ENCODE peak calls at places on chromosomes 2 and 18, in five cellular contexts. One of them, this sample, is unnamed.

GRCh38 chr2:241770185-241770935 is 6.3 kb upstream of the GAL3ST2 start:
- DNase-seq in substantia nigra: no peak
- DNase-seq in fibroblast of lung: no peak
- DNase-seq in NCI-H524: no peak
- DNase-seq in ACHN: no peak
- DNase-seq in this sample: no peak

GRCh38 chr2:158101384-158101926 is at the start of gene UPP2:
- DNase-seq in fibroblast of lung: no peak
- DNase-seq in ACHN: no peak
- DNase-seq in substantia nigra: no peak
- DNase-seq in NCI-H524: no peak
- DNase-seq in this sample: no peak

GRCh38 chr2:69306897-69307695 is 79.9 kb downstream of the GFPT1 start:
- DNase-seq in NCI-H524: peak; percentile 73
- DNase-seq in substantia nigra: no peak
- DNase-seq in fibroblast of lung: peak; percentile 79
- DNase-seq in ACHN: peak; percentile 86
- DNase-seq in this sample: peak; percentile 69

GRCh38 chr2:15964936-15965563 is 24.7 kb downstream of the MYCN start:
- DNase-seq in fibroblast of lung: no peak
- DNase-seq in NCI-H524: peak; percentile 26
- DNase-seq in ACHN: no peak
- DNase-seq in substantia nigra: no peak
- DNase-seq in this sample: no peak

GRCh38 chr2:151200844-151201243 is 60.8 kb downstream of the RBM43 start:
- DNase-seq in ACHN: no peak
- DNase-seq in NCI-H524: no peak
- DNase-seq in fibroblast of lung: no peak
- DNase-seq in substantia nigra: no peak
- DNase-seq in this sample: no peak

GRCh38 chr2:133434962-133435668 is 133.1 kb downstream of the NCKAP5 start:
- DNase-seq in ACHN: peak; percentile 54
- DNase-seq in NCI-H524: peak; percentile 98
- DNase-seq in fibroblast of lung: no peak
- DNase-seq in substantia nigra: no peak
- DNase-seq in this sample: no peak

GRCh38 chr2:169136885-169137534 is 67.6 kb downstream of the DHRS9 start:
- DNase-seq in ACHN: no peak
- DNase-seq in substantia nigra: no peak
- DNase-seq in NCI-H524: no peak
- DNase-seq in fibroblast of lung: no peak
- DNase-seq in this sample: no peak

GRCh38 chr2:66948234-66948633 is 448.9 kb upstream of the ETAA1 start:
- DNase-seq in ACHN: no peak
- DNase-seq in NCI-H524: peak; percentile 79
- DNase-seq in fibroblast of lung: no peak
- DNase-seq in substantia nigra: no peak
- DNase-seq in this sample: no peak

GRCh38 chr2:74253937-74254336 is 55.5 kb downstream of the MTHFD2 start:
- DNase-seq in fibroblast of lung: no peak
- DNase-seq in substantia nigra: no peak
- DNase-seq in ACHN: no peak
- DNase-seq in NCI-H524: no peak
- DNase-seq in this sample: no peak

GRCh38 chr2:100266126-100266525 is 56.2 kb downstream of the LONRF2 start:
- DNase-seq in NCI-H524: no peak
- DNase-seq in ACHN: no peak
- DNase-seq in substantia nigra: no peak
- DNase-seq in fibroblast of lung: no peak
- DNase-seq in this sample: no peak

GRCh38 chr18:70578480-70578879 is 289.6 kb downstream of the SOCS6 start:
- DNase-seq in NCI-H524: no peak
- DNase-seq in fibroblast of lung: no peak
- DNase-seq in ACHN: no peak
- DNase-seq in substantia nigra: no peak
- DNase-seq in this sample: no peak

GRCh38 chr2:794554-795244 is 117.5 kb upstream of the TMEM18 start:
- DNase-seq in fibroblast of lung: no peak
- DNase-seq in NCI-H524: no peak
- DNase-seq in ACHN: no peak
- DNase-seq in substantia nigra: no peak
- DNase-seq in this sample: no peak

GRCh38 chr18:78540636-78541400 is 438.8 kb upstream of the SALL3 start:
- DNase-seq in substantia nigra: no peak
- DNase-seq in NCI-H524: no peak
- DNase-seq in fibroblast of lung: no peak
- DNase-seq in ACHN: no peak
- DNase-seq in this sample: no peak

GRCh38 chr2:112548980-112549379 is 6.7 kb downstream of the POLR1B start:
- DNase-seq in NCI-H524: no peak
- DNase-seq in fibroblast of lung: no peak
- DNase-seq in substantia nigra: no peak
- DNase-seq in ACHN: no peak
- DNase-seq in this sample: no peak

GRCh38 chr2:218805627-218806026 is 23.7 kb downstream of the CYP27A1 start:
- DNase-seq in NCI-H524: peak; percentile 73
- DNase-seq in substantia nigra: no peak
- DNase-seq in fibroblast of lung: peak; percentile 30
- DNase-seq in ACHN: no peak
- DNase-seq in this sample: no peak

GRCh38 chr2:70519453-70519852 is 34.2 kb downstream of the TGFA start:
- DNase-seq in substantia nigra: no peak
- DNase-seq in fibroblast of lung: no peak
- DNase-seq in ACHN: no peak
- DNase-seq in NCI-H524: no peak
- DNase-seq in this sample: no peak

GRCh38 chr2:27901219-27901618 is 10.7 kb downstream of the BABAM2 start:
- DNase-seq in ACHN: no peak
- DNase-seq in fibroblast of lung: no peak
- DNase-seq in NCI-H524: no peak
- DNase-seq in substantia nigra: no peak
- DNase-seq in this sample: no peak

GRCh38 chr2:204846471-204846870 is 301.2 kb downstream of the PARD3B start:
- DNase-seq in substantia nigra: no peak
- DNase-seq in fibroblast of lung: no peak
- DNase-seq in ACHN: no peak
- DNase-seq in NCI-H524: no peak
- DNase-seq in this sample: no peak

GRCh38 chr2:173934895-173935294 is 30.3 kb downstream of the SP3 start:
- DNase-seq in substantia nigra: no peak
- DNase-seq in ACHN: no peak
- DNase-seq in NCI-H524: no peak
- DNase-seq in fibroblast of lung: no peak
- DNase-seq in this sample: no peak

GRCh38 chr18:12659904-12660605 is 2.1 kb upstream of the SPIRE1 start:
- DNase-seq in fibroblast of lung: peak; percentile 80
- DNase-seq in ACHN: peak; percentile 59
- DNase-seq in substantia nigra: no peak
- DNase-seq in NCI-H524: peak; percentile 46
- DNase-seq in this sample: peak; percentile 23

GRCh38 chr18:2903006-2903405 is 56.2 kb downstream of the EMILIN2 start:
- DNase-seq in substantia nigra: no peak
- DNase-seq in fibroblast of lung: peak; percentile 86
- DNase-seq in ACHN: peak; percentile 36
- DNase-seq in NCI-H524: no peak
- DNase-seq in this sample: no peak

GRCh38 chr2:108586116-108586515 is 51.8 kb downstream of the LIMS1 start:
- DNase-seq in NCI-H524: no peak
- DNase-seq in substantia nigra: no peak
- DNase-seq in fibroblast of lung: no peak
- DNase-seq in ACHN: no peak
- DNase-seq in this sample: no peak

GRCh38 chr18:74994502-74995403 is 214.2 kb downstream of the PTGR3 start:
- DNase-seq in ACHN: peak; percentile 1
- DNase-seq in fibroblast of lung: peak; percentile 14
- DNase-seq in NCI-H524: no peak
- DNase-seq in substantia nigra: no peak
- DNase-seq in this sample: no peak

GRCh38 chr18:37548679-37549289 is 16.8 kb downstream of the CELF4 start:
- DNase-seq in substantia nigra: no peak
- DNase-seq in fibroblast of lung: no peak
- DNase-seq in NCI-H524: no peak
- DNase-seq in ACHN: no peak
- DNase-seq in this sample: no peak

GRCh38 chr2:155633060-155633839 is 699.3 kb downstream of the NR4A2 start:
- DNase-seq in fibroblast of lung: no peak
- DNase-seq in ACHN: no peak
- DNase-seq in NCI-H524: no peak
- DNase-seq in substantia nigra: no peak
- DNase-seq in this sample: no peak

GRCh38 chr2:85390941-85391669 is 19.1 kb downstream of the CAPG start:
- DNase-seq in ACHN: peak; percentile 51
- DNase-seq in fibroblast of lung: peak; percentile 30
- DNase-seq in substantia nigra: peak; percentile 17
- DNase-seq in NCI-H524: peak; percentile 52
- DNase-seq in this sample: peak; percentile 74

GRCh38 chr2:60249879-60250278 is 303.6 kb downstream of the BCL11A start:
- DNase-seq in fibroblast of lung: no peak
- DNase-seq in substantia nigra: no peak
- DNase-seq in NCI-H524: no peak
- DNase-seq in ACHN: no peak
- DNase-seq in this sample: no peak

GRCh38 chr2:509888-510287 is 167.3 kb downstream of the TMEM18 start:
- DNase-seq in fibroblast of lung: no peak
- DNase-seq in NCI-H524: no peak
- DNase-seq in substantia nigra: no peak
- DNase-seq in ACHN: no peak
- DNase-seq in this sample: no peak

GRCh38 chr2:144946263-144946662 is 426.3 kb upstream of the ZEB2 start:
- DNase-seq in fibroblast of lung: no peak
- DNase-seq in substantia nigra: no peak
- DNase-seq in ACHN: no peak
- DNase-seq in NCI-H524: peak; percentile 27
- DNase-seq in this sample: no peak

GRCh38 chr2:12642332-12642731 is 74.4 kb upstream of the TRIB2 start:
- DNase-seq in substantia nigra: no peak
- DNase-seq in fibroblast of lung: no peak
- DNase-seq in ACHN: no peak
- DNase-seq in NCI-H524: no peak
- DNase-seq in this sample: no peak

GRCh38 chr2:53820711-53821110 is 33.9 kb downstream of the ERLEC1 start:
- DNase-seq in NCI-H524: no peak
- DNase-seq in substantia nigra: no peak
- DNase-seq in fibroblast of lung: no peak
- DNase-seq in ACHN: no peak
- DNase-seq in this sample: no peak

GRCh38 chr2:109129921-109130725 is 1.1 kb downstream of the SH3RF3 start:
- DNase-seq in fibroblast of lung: peak; percentile 60
- DNase-seq in NCI-H524: no peak
- DNase-seq in ACHN: no peak
- DNase-seq in substantia nigra: no peak
- DNase-seq in this sample: peak; percentile 17

GRCh38 chr2:192151848-192152247 is 42.9 kb downstream of the TMEFF2 start:
- DNase-seq in fibroblast of lung: peak; percentile 75
- DNase-seq in ACHN: peak; percentile 31
- DNase-seq in substantia nigra: no peak
- DNase-seq in NCI-H524: peak; percentile 73
- DNase-seq in this sample: no peak

GRCh38 chr18:58649966-58650816 is 21.1 kb upstream of the MALT1 start:
- DNase-seq in ACHN: no peak
- DNase-seq in substantia nigra: no peak
- DNase-seq in NCI-H524: no peak
- DNase-seq in fibroblast of lung: no peak
- DNase-seq in this sample: peak; percentile 79

GRCh38 chr2:200077210-200077650 is 121.8 kb downstream of the MAIP1 start:
- DNase-seq in substantia nigra: no peak
- DNase-seq in ACHN: no peak
- DNase-seq in NCI-H524: no peak
- DNase-seq in fibroblast of lung: peak; percentile 96
- DNase-seq in this sample: no peak

GRCh38 chr2:54103454-54104314 is 11.7 kb upstream of the ACYP2 start:
- DNase-seq in NCI-H524: peak; percentile 46
- DNase-seq in fibroblast of lung: peak; percentile 62
- DNase-seq in ACHN: peak; percentile 81
- DNase-seq in substantia nigra: no peak
- DNase-seq in this sample: peak; percentile 58

GRCh38 chr2:43142921-43143438 is 83.4 kb downstream of the ZFP36L2 start:
- DNase-seq in ACHN: peak; percentile 29
- DNase-seq in NCI-H524: peak; percentile 18
- DNase-seq in substantia nigra: no peak
- DNase-seq in fibroblast of lung: no peak
- DNase-seq in this sample: no peak

GRCh38 chr18:55096261-55097026 is 137.2 kb upstream of the CCDC68 start:
- DNase-seq in ACHN: peak; percentile 69
- DNase-seq in fibroblast of lung: peak; percentile 65
- DNase-seq in NCI-H524: peak; percentile 45
- DNase-seq in substantia nigra: peak; percentile 18
- DNase-seq in this sample: no peak